ENCODE peak calls at places on chromosomes 11 and 22, in four cellular contexts. Z, V, M and T are unnamed samples.

GRCh38 chr11:37926772-37927171 is 1328.7 kb upstream of the RAG2 start:
- DNase-seq in V (no peak), Z (no peak), M (no peak), T (no peak)

GRCh38 chr11:113401718-113402117 is 14.1 kb downstream of the ANKK1 start:
- DNase-seq in V (peak), Z (no peak), M (no peak), T (peak)

GRCh38 chr11:92128026-92128425 is 96.6 kb upstream of the FAT3 start:
- DNase-seq in V (no peak), M (no peak), Z (no peak), T (no peak)

GRCh38 chr22:49042066-49042465 is 785.6 kb downstream of the BRD1 start:
- DNase-seq in Z (no peak), M (no peak), V (no peak), T (no peak)

GRCh38 chr11:94652735-94653284 is 85.6 kb downstream of the PIWIL4 start:
- DNase-seq in M (no peak), Z (no peak), V (no peak), T (no peak)

GRCh38 chr11:88152381-88152780 is 22.9 kb downstream of the RAB38 start:
- DNase-seq in Z (no peak), M (no peak), V (no peak), T (no peak)

GRCh38 chr11:89201138-89201537 is 23.5 kb downstream of the TYR start:
- DNase-seq in V (no peak), Z (no peak), M (no peak), T (no peak)

GRCh38 chr11:68347841-68348240 is 35.5 kb downstream of the LRP5 start:
- DNase-seq in M (no peak), V (no peak), Z (no peak), T (no peak)

GRCh38 chr22:39240841-39241631 is 3.7 kb downstream of the PDGFB start:
- DNase-seq in Z (no peak), V (peak), M (peak), T (peak)

GRCh38 chr11:124812876-124813275 is 12.7 kb upstream of the MSANTD2 start:
- DNase-seq in Z (no peak), M (no peak), V (peak), T (no peak)

GRCh38 chr22:40506762-40507161 is 129.8 kb downstream of the MRTFA start:
- DNase-seq in M (no peak), Z (no peak), V (no peak), T (no peak)

GRCh38 chr11:73228268-73229134 is 10.4 kb downstream of the P2RY2 start:
- DNase-seq in V (no peak), Z (no peak), M (no peak), T (no peak)

GRCh38 chr22:42184852-42185251 is 54.2 kb upstream of the CYP2D6 start:
- DNase-seq in Z (no peak), M (no peak), V (no peak), T (no peak)

GRCh38 chr11:66329165-66329673 is 7.0 kb downstream of the RIN1 start:
- DNase-seq in V (no peak), M (no peak), Z (no peak), T (no peak)

GRCh38 chr11:121112498-121113455 is 11.7 kb downstream of the TECTA start:
- DNase-seq in Z (peak), V (peak), M (peak), T (peak)

GRCh38 chr22:35677460-35678187 is 29.4 kb downstream of the APOL6 start:
- DNase-seq in V (no peak), Z (no peak), M (no peak), T (no peak)

GRCh38 chr11:110174645-110175310 is 81.6 kb downstream of the ZC3H12C start:
- DNase-seq in V (no peak), Z (no peak), M (no peak), T (no peak)

GRCh38 chr11:7600205-7600775 is 73.0 kb downstream of the CYB5R2 start:
- DNase-seq in Z (peak), M (no peak), V (peak), T (peak)

GRCh38 chr22:46775364-46775758 is 12.9 kb downstream of the TBC1D22A start:
- DNase-seq in M (no peak), V (no peak), Z (no peak), T (no peak)

GRCh38 chr22:27597703-27598444 is 203.7 kb downstream of the MN1 start:
- DNase-seq in V (peak), M (no peak), Z (no peak), T (peak)